ENCODE peak calls at places on chromosome 13, in nine cellular contexts. O, D, I, C, G, U, T, L and Q are unnamed samples.

GRCh38 chr13:39875111-39875510 is 219.6 kb downstream of the COG6 start:
- DNase-seq in C (no peak), G (no peak), T (no peak), O (no peak), L (no peak), I (no peak), D (no peak), U (no peak), Q (no peak)

GRCh38 chr13:71242191-71242590 is 624.8 kb downstream of the DACH1 start:
- DNase-seq in C (no peak), O (no peak), T (no peak), D (no peak), U (no peak), I (no peak), L (no peak), G (no peak), Q (peak)

GRCh38 chr13:111448504-111448903 is 128.1 kb downstream of the TEX29 start:
- DNase-seq in G (no peak), U (no peak), I (no peak), D (no peak), C (no peak), T (no peak), O (no peak), L (no peak), Q (no peak)

GRCh38 chr13:93116809-93117208 is 109.8 kb upstream of the GPC6 start:
- DNase-seq in G (no peak), I (no peak), U (no peak), O (no peak), L (no peak), D (no peak), C (no peak), T (no peak), Q (no peak)

GRCh38 chr13:75372517-75372916 is 109.5 kb downstream of the TBC1D4 start:
- DNase-seq in T (no peak), G (peak), U (peak), L (peak), I (peak), D (no peak), O (no peak), C (peak), Q (peak)

GRCh38 chr13:73718248-73718647 is 416.0 kb downstream of the KLF12 start:
- DNase-seq in G (no peak), I (no peak), C (no peak), T (no peak), L (no peak), O (no peak), U (no peak), D (no peak), Q (no peak)

GRCh38 chr13:40102854-40103253 is 447.4 kb downstream of the COG6 start:
- DNase-seq in L (no peak), T (no peak), I (no peak), D (no peak), U (no peak), G (no peak), C (peak), O (peak), Q (no peak)

GRCh38 chr13:30466358-30466714 is 600 bp upstream of the HMGB1 start:
- DNase-seq in U (no peak), C (peak), I (peak), T (no peak), L (no peak), D (no peak), O (no peak), G (no peak), Q (peak)

GRCh38 chr13:101681834-101682233 is 229.4 kb downstream of the ITGBL1 start:
- DNase-seq in U (no peak), L (no peak), D (no peak), O (no peak), T (no peak), C (peak), G (no peak), I (no peak), Q (no peak)

GRCh38 chr13:30835442-30835841 is 70.6 kb upstream of the MEDAG start:
- DNase-seq in C (peak), I (no peak), L (no peak), G (no peak), T (no peak), D (no peak), U (no peak), O (no peak), Q (peak)

GRCh38 chr13:90717451-90717936 is 630.0 kb upstream of the MIR17HG start:
- DNase-seq in C (peak), D (no peak), G (no peak), O (no peak), T (no peak), L (no peak), I (peak), U (no peak), Q (no peak)

GRCh38 chr13:102677122-102677521 is 17.7 kb downstream of the METTL21C start:
- DNase-seq in D (no peak), C (no peak), I (no peak), T (no peak), O (no peak), U (no peak), G (no peak), L (no peak), Q (no peak)

GRCh38 chr13:90760639-90761038 is 586.8 kb upstream of the MIR17HG start:
- DNase-seq in C (no peak), T (no peak), O (no peak), I (no peak), L (no peak), G (no peak), D (no peak), U (no peak), Q (no peak)

GRCh38 chr13:25225970-25226369 is 53.9 kb upstream of the AMER2 start:
- DNase-seq in D (no peak), G (no peak), U (no peak), C (no peak), O (no peak), I (no peak), L (no peak), T (no peak), Q (no peak)
- H3K27ac ChIP-seq in D (no peak), G (no peak), U (no peak), C (no peak), O (no peak), I (no peak), L (no peak), T (no peak), Q (no peak)

DNA sequence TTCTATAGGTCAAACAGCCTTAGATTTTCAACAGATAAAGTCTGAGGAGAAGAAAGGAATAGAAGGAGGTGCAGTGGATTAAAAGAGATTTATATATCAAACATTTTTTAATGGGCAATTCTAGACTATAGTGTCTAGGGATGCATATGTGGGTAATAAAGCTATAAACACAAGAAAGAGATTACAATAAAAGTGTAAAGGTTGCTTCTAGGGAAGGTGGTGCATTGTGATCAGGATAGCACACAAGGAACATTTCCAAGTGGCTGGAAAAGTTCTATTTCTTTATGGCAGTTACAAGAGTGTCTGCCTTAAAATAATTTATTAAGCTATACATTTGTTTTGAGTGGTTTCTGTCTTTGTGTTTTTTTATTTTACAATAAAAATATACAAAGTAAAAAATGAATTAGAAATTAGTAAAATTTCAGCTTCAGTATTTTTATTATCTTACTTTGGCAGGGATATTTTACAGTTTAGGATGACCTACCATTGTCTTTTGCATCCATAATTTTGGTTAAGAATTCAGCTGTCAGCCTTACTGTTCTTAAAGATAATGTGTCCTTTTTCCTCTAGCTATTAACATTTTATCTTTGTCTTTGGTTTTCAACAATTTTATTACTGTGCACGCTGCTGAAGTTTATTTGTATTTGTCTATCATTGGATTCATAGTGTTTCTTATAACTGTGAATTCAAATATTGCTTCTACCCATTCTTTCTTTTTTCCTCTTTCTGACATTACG is 221.8 kb downstream of the LACC1 start:
- DNase-seq in O (no peak), I (no peak), T (no peak), D (no peak), U (no peak), L (no peak), C (no peak), G (no peak), Q (no peak)
- H3K27ac ChIP-seq in O (no peak), I (no peak), T (no peak), D (no peak), U (no peak), L (no peak), C (no peak), G (no peak), Q (no peak)

GRCh38 chr13:113267642-113268405 is 29.2 kb upstream of the LAMP1 start:
- DNase-seq in C (no peak), D (no peak), L (no peak), U (no peak), O (peak), T (no peak), I (no peak), G (no peak), Q (no peak)
- H3K27ac ChIP-seq in C (no peak), D (no peak), L (no peak), U (no peak), O (no peak), T (no peak), I (no peak), G (no peak), Q (no peak)

DNA sequence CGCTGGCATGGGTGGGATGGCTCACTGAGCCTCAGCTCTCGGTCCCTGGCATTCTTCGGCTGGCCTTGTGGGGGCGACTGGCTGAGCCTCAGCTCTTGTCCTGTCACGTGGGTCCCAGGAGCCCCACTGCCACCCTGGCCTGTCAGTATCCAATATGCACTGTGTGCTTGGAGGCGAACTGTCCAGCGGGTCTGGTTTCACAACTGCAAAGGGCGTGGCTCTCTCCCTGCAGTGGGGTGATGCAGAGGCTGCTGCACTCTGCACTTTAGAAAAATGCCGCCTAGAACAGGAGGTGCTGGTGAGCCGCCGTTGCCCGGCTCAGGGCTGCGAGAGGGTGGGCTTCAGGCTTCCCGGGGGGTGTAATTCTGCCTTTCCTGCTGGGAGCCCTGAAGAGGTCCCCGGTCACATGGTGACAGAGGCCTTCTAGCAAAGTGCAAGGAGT is 17.0 kb upstream of the TMEM255B start:
- DNase-seq in G (no peak), D (peak), T (peak), I (peak), C (peak), O (peak), L (no peak), U (no peak), Q (peak)
- H3K27ac ChIP-seq in G (no peak), D (no peak), T (no peak), I (no peak), C (no peak), O (no peak), L (no peak), U (no peak), Q (no peak)

GRCh38 chr13:98565726-98566577 is 11.0 kb downstream of the STK24 start:
- DNase-seq in G (peak), I (no peak), T (peak), C (no peak), O (peak), L (peak), U (no peak), D (no peak), Q (no peak)

GRCh38 chr13:98567140-98567539 is 9.8 kb downstream of the STK24 start:
- DNase-seq in C (no peak), G (no peak), T (no peak), U (no peak), O (no peak), I (no peak), D (no peak), L (no peak), Q (no peak)

GRCh38 chr13:98557934-98558630 is 18.8 kb downstream of the STK24 start:
- DNase-seq in G (no peak), C (peak), I (no peak), O (peak), L (no peak), T (no peak), D (no peak), U (no peak), Q (no peak)

GRCh38 chr13:98564204-98564603 is 12.7 kb downstream of the STK24 start:
- DNase-seq in C (no peak), G (no peak), L (no peak), O (no peak), D (no peak), U (no peak), I (no peak), T (no peak), Q (no peak)

GRCh38 chr13:98563071-98563470 is 13.8 kb downstream of the STK24 start:
- DNase-seq in C (no peak), U (no peak), D (no peak), G (no peak), O (no peak), T (no peak), L (no peak), I (no peak), Q (no peak)
- H3K27ac ChIP-seq in C (peak), U (no peak), D (no peak), G (no peak), O (no peak), T (no peak), L (no peak), I (no peak), Q (no peak)

DNA sequence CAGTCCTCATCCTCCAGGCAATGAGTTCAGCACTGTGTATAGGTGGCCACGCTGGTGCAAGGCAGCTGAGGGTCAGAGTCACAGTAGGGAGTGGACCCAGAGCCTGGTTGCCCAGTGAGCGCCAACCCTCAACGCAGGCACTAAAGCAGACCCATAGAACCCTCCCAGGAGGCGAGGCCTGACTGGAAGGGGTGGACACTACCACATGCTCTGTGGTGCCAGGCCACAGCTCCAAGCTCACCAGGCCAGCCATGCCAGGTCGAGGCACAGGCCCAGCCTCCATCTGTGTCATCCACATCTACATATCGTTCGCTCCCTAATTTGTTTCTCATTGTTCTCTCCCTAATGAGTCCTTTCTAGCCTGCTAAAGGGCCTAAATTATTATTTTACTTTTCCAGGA is 165.8 kb upstream of the GPR12 start:
- DNase-seq in G (no peak), I (no peak), U (no peak), T (no peak), D (no peak), C (no peak), L (no peak), O (no peak), Q (no peak)
- H3K27ac ChIP-seq in G (no peak), I (no peak), U (no peak), T (no peak), D (no peak), C (no peak), L (no peak), O (no peak), Q (no peak)

GRCh38 chr13:28396053-28396452 is 98.9 kb downstream of the FLT1 start:
- DNase-seq in U (no peak), T (no peak), I (no peak), G (no peak), D (no peak), L (no peak), C (no peak), O (no peak), Q (no peak)

GRCh38 chr13:28392896-28393295 is 102.0 kb downstream of the FLT1 start:
- DNase-seq in L (no peak), G (no peak), I (no peak), U (no peak), D (no peak), T (no peak), O (no peak), C (no peak), Q (no peak)

GRCh38 chr13:28387740-28388501 is 107.0 kb downstream of the FLT1 start:
- DNase-seq in I (no peak), D (no peak), O (no peak), L (no peak), T (no peak), U (no peak), C (no peak), G (no peak), Q (no peak)

GRCh38 chr13:28394422-28394821 is 100.5 kb downstream of the FLT1 start:
- DNase-seq in T (no peak), O (peak), L (no peak), I (no peak), C (peak), U (no peak), G (no peak), D (no peak), Q (no peak)

GRCh38 chr13:28392428-28392827 is 102.5 kb downstream of the FLT1 start:
- DNase-seq in U (no peak), L (no peak), D (no peak), O (no peak), C (no peak), G (no peak), T (no peak), I (no peak), Q (no peak)
- H3K27ac ChIP-seq in U (no peak), L (peak), D (no peak), O (no peak), C (no peak), G (no peak), T (peak), I (no peak), Q (no peak)

GRCh38 chr13:25630327-25630726 is 258.6 kb downstream of the ATP8A2 start:
- DNase-seq in U (peak), I (no peak), T (no peak), O (no peak), L (no peak), D (no peak), G (no peak), C (no peak), Q (peak)

GRCh38 chr13:25619897-25620296 is 248.1 kb downstream of the ATP8A2 start:
- DNase-seq in U (no peak), G (no peak), L (no peak), T (no peak), D (no peak), O (no peak), C (no peak), I (no peak), Q (no peak)

DNA sequence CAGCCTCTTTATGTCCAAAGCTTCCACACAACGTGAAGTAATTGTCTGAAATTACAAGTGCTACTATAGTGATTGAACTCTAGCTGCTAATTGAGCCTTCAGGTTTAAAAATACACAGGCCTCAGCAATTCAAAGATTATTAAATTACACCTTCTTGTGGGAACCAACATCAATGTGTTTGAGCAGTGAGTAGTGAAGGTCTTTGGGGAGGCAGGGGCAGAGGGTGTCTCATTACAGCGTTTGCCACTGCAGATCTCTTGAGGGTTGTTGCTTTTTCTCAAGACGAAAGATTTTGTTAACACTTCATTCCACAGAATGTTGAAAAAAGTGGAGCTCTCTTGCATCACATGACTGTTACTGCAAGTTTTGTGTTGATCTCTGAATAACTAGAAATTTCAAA is 253.6 kb downstream of the ATP8A2 start:
- DNase-seq in O (no peak), U (no peak), C (no peak), G (no peak), L (no peak), D (no peak), I (no peak), T (no peak), Q (no peak)
- H3K27ac ChIP-seq in O (no peak), U (no peak), C (no peak), G (no peak), L (no peak), D (no peak), I (no peak), T (no peak), Q (no peak)

DNA sequence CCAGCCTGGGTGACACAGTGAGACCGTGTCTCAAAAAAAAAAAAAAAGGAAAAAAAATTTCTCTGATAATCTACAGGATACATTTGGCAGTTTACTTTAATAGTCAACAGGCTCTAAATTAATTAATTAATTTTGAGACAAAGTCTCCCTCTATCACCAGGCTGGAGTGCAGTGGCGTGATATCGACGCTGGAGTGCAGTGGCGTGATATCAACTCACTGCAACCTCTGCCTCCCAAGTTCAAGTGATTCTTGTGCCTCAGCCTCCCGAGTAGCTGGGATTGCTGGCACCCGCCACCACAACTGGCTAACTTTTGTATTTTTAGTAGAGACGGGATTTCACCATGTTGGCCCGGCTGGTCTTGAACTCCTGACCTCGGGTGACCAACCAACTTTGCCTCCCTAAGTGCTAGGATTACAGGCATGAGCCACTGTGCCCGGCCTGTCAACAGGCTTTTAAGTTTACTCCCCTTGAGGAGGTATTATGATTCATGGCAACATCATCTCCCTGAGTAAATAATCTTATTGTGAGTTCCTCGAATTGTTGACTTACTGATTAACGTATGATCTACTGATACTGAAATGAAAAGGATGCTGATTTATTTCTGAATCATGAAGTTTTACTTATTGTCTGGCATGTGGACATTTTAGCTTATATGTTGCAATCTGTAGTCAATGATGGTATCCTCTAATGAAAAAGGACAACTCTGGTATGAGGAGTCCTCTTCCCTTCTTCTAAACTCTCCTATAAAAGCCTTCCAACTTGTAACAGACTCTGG is 21.3 kb upstream of the MTRF1 start:
- DNase-seq in O (peak), C (peak), L (no peak), U (no peak), I (no peak), T (no peak), G (no peak), D (no peak), Q (no peak)
- H3K27ac ChIP-seq in O (peak), C (peak), L (no peak), U (no peak), I (no peak), T (no peak), G (no peak), D (no peak), Q (no peak)